ENCODE peak calls at places on chromosomes 6 and 20, in five cellular contexts. S is body of pancreas, C is left ventricle myocardium inferior, M is progenitor cell of endocrine pancreas, X is Caco-2. L is an unnamed sample.

GRCh38 chr20:51420111-51420510 is 122.4 kb downstream of the NFATC2 start:
- DNase-seq in X (no peak), M (no peak), S (no peak), C (no peak), L (no peak)

GRCh38 chr20:34082232-34082887 is 29.7 kb downstream of the EIF2S2 start:
- DNase-seq in X (no peak), C (no peak), M (no peak), S (no peak), L (no peak)

GRCh38 chr20:45339084-45339483 is 9.1 kb downstream of the SDC4 start:
- DNase-seq in C (no peak), S (no peak), M (no peak), X (no peak), L (no peak)

GRCh38 chr20:47887477-47888080 is 102.3 kb upstream of the SULF2 start:
- DNase-seq in S (no peak), C (no peak), X (no peak), M (no peak), L (no peak)

GRCh38 chr6:150546457-150546856 is 53.2 kb upstream of the PLEKHG1 start:
- DNase-seq in X (no peak), S (no peak), C (no peak), M (no peak), L (no peak)

GRCh38 chr6:150403458-150404245 is 34.8 kb downstream of the IYD start:
- DNase-seq in M (no peak), S (peak; percentile 51), X (no peak), C (no peak), L (no peak)

GRCh38 chr6:131379951-131380350 is 193.1 kb upstream of the ARG1 start:
- DNase-seq in M (no peak), X (no peak), C (no peak), S (no peak), L (no peak)

GRCh38 chr20:12068146-12068545 is 150.5 kb downstream of the BTBD3 start:
- DNase-seq in S (no peak), C (no peak), M (no peak), X (peak; percentile 8), L (peak; percentile 8)

GRCh38 chr6:130027948-130028347 is 9.6 kb downstream of the L3MBTL3 start:
- DNase-seq in M (no peak), C (no peak), X (no peak), S (no peak), L (no peak)

GRCh38 chr6:117906454-117906904 is 585 bp upstream of the SLC35F1 start:
- DNase-seq in S (no peak), C (no peak), M (no peak), X (no peak), L (no peak)

GRCh38 chr6:73028124-73028766 is 197.1 kb downstream of the KHDC1L start:
- DNase-seq in M (no peak), X (peak; percentile 4), C (no peak), S (no peak), L (no peak)

GRCh38 chr20:16747291-16747811 is 807 bp upstream of the OTOR start:
- DNase-seq in M (no peak), X (peak; percentile 20), S (no peak), C (no peak), L (no peak)

GRCh38 chr6:111711476-111711875 is 105.8 kb upstream of the TRAF3IP2 start:
- DNase-seq in X (no peak), S (peak; percentile 28), C (peak; percentile 45), M (no peak), L (peak; percentile 27)

GRCh38 chr6:25998379-25998778 is 35.8 kb downstream of the TRIM38 start:
- DNase-seq in C (no peak), S (no peak), X (no peak), M (no peak), L (no peak)

GRCh38 chr6:45924763-45925342 is 90.8 kb downstream of the CLIC5 start:
- DNase-seq in S (no peak), M (no peak), X (no peak), C (no peak), L (no peak)

GRCh38 chr20:23640873-23641667 is 3.3 kb upstream of the CST3 start:
- DNase-seq in X (no peak), M (no peak), S (no peak), C (no peak), L (no peak)

GRCh38 chr6:46985943-46986342 is 56.2 kb downstream of the ADGRF1 start:
- DNase-seq in S (no peak), M (no peak), X (no peak), C (no peak), L (no peak)

GRCh38 chr6:143620461-143620860 is 57.3 kb upstream of the PHACTR2 start:
- DNase-seq in S (no peak), M (no peak), X (no peak), C (no peak), L (no peak)

GRCh38 chr20:10501377-10501776 is 66.3 kb downstream of the SLX4IP start:
- DNase-seq in X (no peak), C (no peak), M (no peak), S (no peak), L (no peak)

GRCh38 chr20:8076505-8077498 is 55.3 kb upstream of the PLCB1 start:
- DNase-seq in C (no peak), X (no peak), S (no peak), M (no peak), L (no peak)

GRCh38 chr20:2387580-2387979 is 6.9 kb downstream of the TGM6 start:
- DNase-seq in M (no peak), C (no peak), X (no peak), S (no peak), L (no peak)

GRCh38 chr6:140857734-140858380 is 1274.9 kb upstream of the GJE1 start:
- DNase-seq in C (no peak), S (no peak), X (no peak), M (no peak), L (no peak)

GRCh38 chr20:3109350-3110302 is 25.1 kb upstream of the AVP start:
- DNase-seq in C (no peak), M (no peak), X (no peak), S (no peak), L (no peak)

GRCh38 chr6:74000582-74000981 is 304.6 kb downstream of the CD109 start:
- DNase-seq in S (no peak), M (no peak), X (no peak), C (no peak), L (no peak)

DNA sequence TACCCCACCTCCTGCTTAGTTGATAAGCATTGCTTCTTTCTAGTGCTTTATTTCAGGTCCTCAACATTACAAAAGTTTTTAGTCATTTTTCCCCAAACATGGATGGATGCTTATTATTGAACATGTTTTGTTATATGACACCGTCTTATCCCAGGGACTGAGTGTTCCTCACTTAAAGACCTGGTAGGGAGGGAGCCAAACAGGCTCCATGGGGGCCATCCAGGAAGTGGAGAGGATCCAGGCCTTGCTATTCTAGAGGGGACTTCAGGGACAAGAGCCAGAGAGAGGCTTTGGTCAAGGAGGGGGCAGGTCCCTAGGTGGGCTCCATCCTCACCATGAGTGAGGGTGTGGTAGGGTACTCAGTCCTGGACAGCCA is 7.4 kb downstream of the SLC32A1 start:
- DNase-seq in S (no peak), C (no peak), M (no peak), X (no peak), L (no peak)
- TF ChIP-seq CTCF in S (no peak), C (no peak), M (peak; percentile 29), X (no peak), L (no peak)

GRCh38 chr6:16168121-16168520 is 39.2 kb downstream of the MYLIP start:
- DNase-seq in S (no peak), M (no peak), C (no peak), X (peak; percentile 81), L (no peak)

GRCh38 chr6:16163535-16164300 is 34.8 kb downstream of the MYLIP start:
- DNase-seq in M (no peak), S (no peak), C (no peak), X (no peak), L (no peak)

GRCh38 chr6:16167219-16167618 is 38.3 kb downstream of the MYLIP start:
- DNase-seq in S (no peak), C (no peak), M (no peak), X (peak; percentile 22), L (no peak)

GRCh38 chr6:16165641-16166040 is 36.8 kb downstream of the MYLIP start:
- DNase-seq in S (no peak), X (no peak), C (no peak), M (no peak), L (no peak)

GRCh38 chr6:16168858-16169257 is 40.0 kb downstream of the MYLIP start:
- DNase-seq in X (peak; percentile 37), M (no peak), S (no peak), C (no peak), L (no peak)
- TF ChIP-seq CTCF in X (peak; percentile 27), M (peak; percentile 49), S (peak; percentile 24), C (peak; percentile 58), L (peak; percentile 46)

GRCh38 chr6:91340998-91341397 is 754.1 kb upstream of the MAP3K7 start:
- DNase-seq in C (no peak), X (no peak), M (no peak), S (no peak), L (no peak)

GRCh38 chr6:91341473-91341872 is 754.6 kb upstream of the MAP3K7 start:
- DNase-seq in M (no peak), S (no peak), C (no peak), X (no peak), L (no peak)

DNA sequence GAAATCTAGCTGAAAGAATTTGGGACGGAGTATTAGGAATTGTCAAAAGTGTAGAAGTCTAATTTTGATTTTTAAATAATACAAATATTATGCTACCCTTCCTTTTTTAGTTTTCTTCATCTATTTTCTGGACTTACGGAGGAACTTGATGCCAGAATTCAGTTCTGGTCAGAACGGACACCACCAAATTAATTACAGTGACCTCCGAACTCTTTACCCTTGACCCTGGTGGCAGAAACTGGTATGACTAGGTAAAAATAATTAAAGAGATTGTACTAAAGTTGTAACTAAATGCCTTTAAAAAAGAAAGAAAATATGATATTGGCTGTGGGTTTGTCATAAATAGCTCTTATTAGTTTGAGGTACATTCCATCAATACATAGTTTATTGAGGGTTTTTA is 751.1 kb upstream of the MAP3K7 start:
- DNase-seq in S (no peak), X (no peak), M (no peak), C (no peak), L (no peak)
- TF ChIP-seq CTCF in S (no peak), X (peak; percentile 11), M (peak; percentile 47), C (peak; percentile 27), L (peak; percentile 37)

GRCh38 chr6:168122521-168122920 is 43.5 kb upstream of the FRMD1 start:
- DNase-seq in S (no peak), X (no peak), M (peak; percentile 5), C (no peak), L (no peak)
- TF ChIP-seq CTCF in S (no peak), X (no peak), M (no peak), C (no peak), L (no peak)

GRCh38 chr20:62211216-62211615 is 8.9 kb downstream of the HRH3 start:
- DNase-seq in S (no peak), C (no peak), X (no peak), M (no peak), L (no peak)

GRCh38 chr20:62209850-62210495 is 10.1 kb downstream of the HRH3 start:
- DNase-seq in M (no peak), C (no peak), S (no peak), X (no peak), L (no peak)

GRCh38 chr20:62210496-62210855 is 9.6 kb downstream of the HRH3 start:
- DNase-seq in M (no peak), X (no peak), S (no peak), C (no peak), L (no peak)

GRCh38 chr20:62208061-62208804 is 11.8 kb downstream of the HRH3 start:
- DNase-seq in M (no peak), C (no peak), X (no peak), S (no peak), L (no peak)

GRCh38 chr20:62208805-62209755 is 11.0 kb downstream of the HRH3 start:
- DNase-seq in X (no peak), S (peak; percentile 64), C (no peak), M (no peak), L (peak; percentile 44)
- TF ChIP-seq CTCF in X (peak; percentile 15), S (peak; percentile 45), C (no peak), M (no peak), L (no peak)

L was measured in nephron progenitor cell.